ENCODE peak calls at places on chromosomes 13 and 19, in ten cellular contexts. X, R, W, D, T, I, Q, Z, F and M are unnamed samples.
A peak's percentile ranks its signal among the peaks of the same experiment; 100 is the strongest.

GRCh38 chr13:23743269-23743668 is 145.9 kb downstream of the MIPEP start:
- DNase-seq in X (peak; percentile 76), R (no peak), W (no peak), D (no peak), T (no peak), I (no peak), Q (no peak), Z (no peak), F (no peak), M (peak; percentile 70)

GRCh38 chr13:20356437-20356836 is 124.3 kb upstream of the GJB6 start:
- DNase-seq in X (no peak), R (no peak), W (no peak), D (peak; percentile 74), T (no peak), I (no peak), Q (no peak), Z (no peak), F (no peak), M (no peak)

GRCh38 chr19:43519436-43520088 is 7.4 kb downstream of the ETHE1 start:
- DNase-seq in X (peak; percentile 93), R (peak; percentile 74), W (no peak), D (peak; percentile 94), T (peak; percentile 78), I (peak; percentile 81), Q (peak; percentile 84), Z (peak; percentile 74), F (peak; percentile 77), M (peak; percentile 93)

GRCh38 chr13:71290963-71291937 is 575.8 kb downstream of the DACH1 start:
- DNase-seq in X (peak; percentile 43), R (peak; percentile 2), W (no peak), D (peak; percentile 2), T (no peak), I (peak; percentile 80), Q (no peak), Z (no peak), F (no peak), M (peak; percentile 38)

GRCh38 chr13:50375792-50376191 is 360.5 kb downstream of the KCNRG start:
- DNase-seq in X (peak; percentile 34), R (no peak), W (no peak), D (peak; percentile 90), T (no peak), I (no peak), Q (no peak), Z (no peak), F (no peak), M (peak; percentile 52)

GRCh38 chr13:110347535-110348308 is 40.6 kb downstream of the COL4A2 start:
- DNase-seq in X (peak; percentile 99), R (no peak), W (no peak), D (peak; percentile 96), T (peak; percentile 48), I (no peak), Q (no peak), Z (no peak), F (no peak), M (peak; percentile 100)

GRCh38 chr19:30870861-30871260 is 478.4 kb downstream of the TSHZ3 start:
- DNase-seq in X (no peak), R (peak; percentile 67), W (no peak), D (no peak), T (no peak), I (no peak), Q (no peak), Z (no peak), F (no peak), M (no peak)

GRCh38 chr19:41646589-41647204 is 19.8 kb upstream of the CEACAM4 start:
- DNase-seq in X (no peak), R (no peak), W (no peak), D (no peak), T (peak; percentile 21), I (peak; percentile 25), Q (no peak), Z (no peak), F (peak; percentile 76), M (no peak)

GRCh38 chr19:4519521-4520277 is 1.4 kb upstream of the PLIN4 start:
- DNase-seq in X (peak; percentile 67), R (no peak), W (no peak), D (no peak), T (peak; percentile 42), I (no peak), Q (no peak), Z (no peak), F (no peak), M (peak; percentile 71)

GRCh38 chr13:107882708-107883560 is 332.4 kb downstream of the LIG4 start:
- DNase-seq in X (no peak), R (no peak), W (no peak), D (no peak), T (no peak), I (no peak), Q (no peak), Z (no peak), F (no peak), M (no peak)

GRCh38 chr19:13506550-13506878 is 235 bp upstream of the CACNA1A start:
- DNase-seq in X (no peak), R (no peak), W (no peak), D (peak; percentile 7), T (no peak), I (no peak), Q (no peak), Z (no peak), F (no peak), M (no peak)

GRCh38 chr19:13502231-13502630 is 4.0 kb downstream of the CACNA1A start:
- DNase-seq in X (no peak), R (no peak), W (no peak), D (no peak), T (no peak), I (no peak), Q (no peak), Z (no peak), F (no peak), M (no peak)

GRCh38 chr19:13505164-13505695 is 1.0 kb downstream of the CACNA1A start:
- DNase-seq in X (no peak), R (no peak), W (no peak), D (no peak), T (no peak), I (no peak), Q (no peak), Z (no peak), F (no peak), M (no peak)

GRCh38 chr19:13505761-13506549 is at the start of gene CACNA1A:
- DNase-seq in X (no peak), R (no peak), W (no peak), D (peak; percentile 14), T (no peak), I (no peak), Q (no peak), Z (no peak), F (no peak), M (no peak)

DNA sequence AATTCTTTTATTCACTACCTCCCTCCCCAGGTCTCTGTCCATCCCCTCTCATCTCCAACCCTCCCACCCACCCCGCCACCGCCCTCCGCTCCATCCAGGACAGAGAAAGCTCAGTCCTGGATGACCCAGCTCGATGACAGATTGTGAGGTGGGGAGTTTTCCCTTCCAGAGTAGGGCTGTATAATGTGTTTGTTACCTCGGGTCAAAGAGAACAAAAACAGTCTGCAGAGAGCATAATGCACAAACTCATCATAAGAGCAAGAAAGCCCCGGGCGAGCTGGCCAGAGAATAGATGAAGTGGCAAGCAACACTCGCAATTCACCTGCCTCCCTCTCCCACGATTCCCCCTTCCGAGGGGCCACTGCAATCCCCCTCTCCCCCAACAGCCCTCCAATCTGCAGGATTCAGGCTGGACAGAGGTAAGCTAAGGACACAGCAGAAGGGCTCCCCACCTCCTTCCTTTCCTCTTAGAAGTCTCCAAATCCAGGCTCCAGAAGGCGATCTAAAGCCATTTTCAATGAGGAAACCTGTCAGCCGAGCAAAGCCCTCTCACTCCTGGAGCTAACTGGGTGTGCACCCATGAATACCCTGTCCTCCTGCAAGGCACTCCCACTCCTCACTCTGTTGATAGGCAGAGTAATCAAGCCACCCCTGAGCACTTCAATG is 2.6 kb downstream of the CACNA1A start:
- DNase-seq in X (no peak), R (no peak), W (no peak), D (no peak), T (no peak), I (no peak), Q (no peak), Z (no peak), F (no peak), M (no peak)
- H3K27me3 ChIP-seq in X (peaks cover 27% of the 10 kb centered on the region), R (peaks cover 13% of the 10 kb centered on the region), W (peaks cover 5% of the 10 kb centered on the region), D (peaks cover 19% of the 10 kb centered on the region), T (peaks cover 3% of the 10 kb centered on the region), I (no peaks in the 10 kb centered on the region), Q (peaks cover 17% of the 10 kb centered on the region), Z (no peaks in the 10 kb centered on the region), F (peaks cover 64% of the 10 kb centered on the region), M (peaks cover 11% of the 10 kb centered on the region)

GRCh38 chr19:45444318-45445041 is 20.8 kb upstream of the ERCC1 start:
- DNase-seq in X (peak; percentile 58), R (peak; percentile 98), W (no peak), D (peak; percentile 77), T (peak; percentile 98), I (peak; percentile 95), Q (peak; percentile 95), Z (peak; percentile 97), F (peak; percentile 98), M (no peak)
- TF ChIP-seq CTCF in X (no peak), R (no peak), W (peak; percentile 6), D (no peak), T (no peak), I (no peak), Q (no peak), Z (no peak), F (no peak), M (no peak)

GRCh38 chr19:5880604-5881078 is 10.3 kb upstream of the FUT5 start:
- DNase-seq in X (peak; percentile 19), R (peak; percentile 85), W (no peak), D (peak; percentile 72), T (peak; percentile 76), I (peak; percentile 58), Q (no peak), Z (peak; percentile 88), F (no peak), M (peak; percentile 48)

GRCh38 chr19:5880196-5880595 is 9.9 kb upstream of the FUT5 start:
- DNase-seq in X (no peak), R (no peak), W (no peak), D (no peak), T (no peak), I (no peak), Q (no peak), Z (no peak), F (no peak), M (no peak)

GRCh38 chr19:5882421-5882968 is 12.2 kb upstream of the FUT5 start:
- DNase-seq in X (no peak), R (no peak), W (no peak), D (no peak), T (no peak), I (no peak), Q (no peak), Z (no peak), F (no peak), M (no peak)

GRCh38 chr19:5877869-5878268 is 7.5 kb upstream of the FUT5 start:
- DNase-seq in X (no peak), R (no peak), W (no peak), D (no peak), T (no peak), I (no peak), Q (no peak), Z (no peak), F (no peak), M (no peak)

GRCh38 chr19:5881543-5882299 is 11.4 kb upstream of the FUT5 start:
- DNase-seq in X (no peak), R (no peak), W (no peak), D (no peak), T (no peak), I (no peak), Q (no peak), Z (no peak), F (no peak), M (no peak)
- H3K36me3 ChIP-seq in X (no peaks in the 10 kb centered on the region), R (no peaks in the 10 kb centered on the region), W (no peaks in the 10 kb centered on the region), D (no peaks in the 10 kb centered on the region), T (no peaks in the 10 kb centered on the region), I (no peaks in the 10 kb centered on the region), Q (no peaks in the 10 kb centered on the region), Z (no peaks in the 10 kb centered on the region), F (no peaks in the 10 kb centered on the region), M (no peaks in the 10 kb centered on the region)

GRCh38 chr13:112078879-112079526 is 12.1 kb downstream of the SOX1 start:
- DNase-seq in X (no peak), R (no peak), W (peak; percentile 20), D (no peak), T (no peak), I (no peak), Q (no peak), Z (no peak), F (no peak), M (no peak)
- H3K27me3 ChIP-seq in X (peaks cover 12% of the 10 kb centered on the region), R (peaks cover 30% of the 10 kb centered on the region), W (peaks cover 5% of the 10 kb centered on the region), D (peaks cover 3% of the 10 kb centered on the region), T (peaks cover 19% of the 10 kb centered on the region), I (no peaks in the 10 kb centered on the region), Q (peaks cover 9% of the 10 kb centered on the region), Z (no peaks in the 10 kb centered on the region), F (peaks cover 73% of the 10 kb centered on the region), M (peaks cover 10% of the 10 kb centered on the region)